ENCODE peak calls at places on chromosome 1, in eight cellular contexts. M is K562, F is left lung, W is ovary, D is neural progenitor cell, Z is brain microvascular endothelial cell, Q is fibroblast of lung, G is OCI-LY7. K is an unnamed sample.

GRCh38 chr1:214219916-214220315 is 61.0 kb upstream of the SMYD2 start:
- DNase-seq in M (no peak), F (no peak), W (no peak), D (no peak), Z (no peak), Q (no peak), G (no peak), K (no peak)

GRCh38 chr1:201489656-201490261 is 17.2 kb downstream of the CSRP1 start:
- DNase-seq in M (no peak), F (no peak), W (no peak), D (no peak), Z (no peak), Q (no peak), G (no peak), K (no peak)

GRCh38 chr1:64848136-64848535 is 103.3 kb downstream of the RAVER2 start:
- DNase-seq in M (no peak), F (no peak), W (no peak), D (no peak), Z (no peak), Q (no peak), G (no peak), K (no peak)

GRCh38 chr1:226627050-226627755 is 78.6 kb downstream of the STUM start:
- DNase-seq in M (no peak), F (peak; percentile 8), W (peak; percentile 3), D (no peak), Z (no peak), Q (no peak), G (no peak), K (no peak)

GRCh38 chr1:76048194-76048593 is 26.4 kb upstream of the ST6GALNAC3 start:
- DNase-seq in M (no peak), F (no peak), W (no peak), D (no peak), Z (no peak), Q (no peak), G (no peak), K (no peak)

GRCh38 chr1:64484651-64485050 is 14.7 kb downstream of the CACHD1 start:
- DNase-seq in M (no peak), F (no peak), W (no peak), D (no peak), Z (no peak), Q (peak; percentile 40), G (no peak), K (no peak)

GRCh38 chr1:244653439-244654283 is 735 bp downstream of the DESI2 start:
- DNase-seq in M (no peak), F (peak; percentile 86), W (no peak), D (peak; percentile 25), Z (no peak), Q (peak; percentile 21), G (peak; percentile 28), K (no peak)

GRCh38 chr1:175935166-175935565 is 191.8 kb upstream of the TNR start:
- DNase-seq in M (no peak), F (no peak), W (no peak), D (no peak), Z (no peak), Q (no peak), G (no peak), K (no peak)

GRCh38 chr1:94922756-94923465 is 4.0 kb downstream of the CNN3 start:
- DNase-seq in M (no peak), F (no peak), W (no peak), D (peak; percentile 40), Z (no peak), Q (peak; percentile 43), G (no peak), K (no peak)

GRCh38 chr1:110606784-110607662 is 865 bp upstream of the KCNA2 start:
- DNase-seq in M (no peak), F (no peak), W (no peak), D (peak; percentile 65), Z (no peak), Q (no peak), G (no peak), K (no peak)

GRCh38 chr1:201511925-201512539 is 5.1 kb upstream of the CSRP1 start:
- DNase-seq in M (no peak), F (peak; percentile 86), W (no peak), D (peak; percentile 54), Z (no peak), Q (no peak), G (peak; percentile 62), K (no peak)

GRCh38 chr1:182614796-182615451 is 10.7 kb upstream of the RGS16 start:
- DNase-seq in M (peak; percentile 27), F (peak; percentile 91), W (peak; percentile 84), D (peak; percentile 84), Z (peak; percentile 66), Q (peak; percentile 79), G (peak; percentile 43), K (peak; percentile 67)

GRCh38 chr1:180278791-180279432 is 48.8 kb downstream of the LHX4 start:
- DNase-seq in M (no peak), F (no peak), W (no peak), D (no peak), Z (no peak), Q (no peak), G (no peak), K (no peak)

DNA sequence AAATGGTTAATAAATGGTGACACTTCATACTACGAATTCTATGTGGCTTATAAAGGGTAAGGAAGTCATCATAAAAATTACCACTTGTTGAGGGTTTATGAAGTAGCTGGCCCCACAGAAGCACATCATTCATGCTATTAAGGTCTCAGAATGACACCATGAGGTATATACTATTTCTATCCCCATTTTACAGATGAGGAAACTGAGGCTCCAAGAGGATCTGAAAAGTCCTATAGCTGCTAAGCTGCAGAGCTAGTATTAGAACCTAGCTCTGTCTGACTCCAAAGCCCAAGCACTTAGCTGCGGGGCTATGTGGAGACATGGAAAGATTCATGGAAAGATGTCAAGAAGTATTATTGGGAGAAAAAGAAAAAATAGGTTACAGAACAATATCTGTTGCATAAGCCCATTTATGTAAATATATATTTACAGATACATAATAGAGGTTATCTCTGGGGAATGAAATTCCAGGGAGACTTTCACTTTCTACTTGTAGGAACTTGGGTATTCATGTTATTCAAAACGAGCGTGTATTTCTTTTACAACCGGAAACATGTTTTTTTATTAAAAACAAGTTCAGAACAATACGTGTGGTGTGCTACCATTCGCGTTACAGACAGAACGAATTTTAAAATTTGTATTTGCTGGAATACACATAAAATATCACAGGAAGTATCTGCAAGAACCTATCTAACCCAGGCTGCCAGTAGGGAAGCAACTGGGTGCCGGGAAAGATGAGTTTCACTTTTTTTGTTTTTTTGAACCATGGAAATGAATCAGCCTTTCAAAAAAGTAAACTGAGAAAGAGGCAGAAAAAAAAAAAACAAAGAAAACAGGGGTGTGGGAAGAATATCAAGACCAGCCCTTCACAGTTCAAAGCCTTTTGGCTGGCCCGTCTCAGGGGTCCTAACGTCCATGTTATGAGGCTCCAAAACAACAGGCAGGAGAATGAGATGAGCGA is 13.4 kb downstream of the SPOCD1 start:
- DNase-seq in M (no peak), F (no peak), W (no peak), D (no peak), Z (no peak), Q (peak; percentile 25), G (no peak), K (no peak)
- TF ChIP-seq CTCF in M (no peak), F (no peak), W (no peak), D (no peak), Z (no peak), Q (no peak), G (no peak), K (no peak)

DNA sequence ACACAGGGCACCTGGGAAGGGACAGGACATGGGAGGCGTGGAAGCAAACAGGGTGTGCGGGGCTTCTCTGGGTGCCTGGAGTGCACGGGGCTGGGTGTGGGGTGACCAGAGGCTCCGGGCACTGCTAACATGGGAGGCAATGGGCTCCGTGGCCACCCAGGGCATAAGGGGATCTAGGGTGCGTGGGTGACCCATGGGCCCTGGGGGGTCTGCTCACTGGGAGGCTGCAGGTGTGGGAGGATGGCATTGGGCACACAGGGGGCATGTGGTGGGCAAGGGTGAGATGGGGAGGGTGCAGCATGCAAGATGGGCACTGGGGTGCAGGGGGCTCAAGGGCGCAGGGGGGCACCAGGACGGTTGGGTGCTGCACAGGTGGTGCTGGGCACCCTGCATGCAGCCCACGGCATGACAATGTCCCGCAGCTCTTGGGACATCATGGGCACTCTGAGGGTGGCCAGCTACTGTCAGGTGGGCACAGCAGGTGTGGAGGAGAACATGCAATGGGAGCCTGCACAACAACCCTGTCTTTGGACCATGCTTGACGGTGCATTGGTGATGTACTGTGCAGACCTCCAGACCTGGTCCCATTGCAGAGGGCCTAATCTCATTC is 15.1 kb downstream of the TRIM11 start:
- DNase-seq in M (no peak), F (peak; percentile 63), W (no peak), D (no peak), Z (no peak), Q (no peak), G (no peak), K (no peak)
- TF ChIP-seq CTCF in M (no peak), F (no peak), W (no peak), D (no peak), Z (no peak), Q (no peak), G (no peak), K (no peak)

DNA sequence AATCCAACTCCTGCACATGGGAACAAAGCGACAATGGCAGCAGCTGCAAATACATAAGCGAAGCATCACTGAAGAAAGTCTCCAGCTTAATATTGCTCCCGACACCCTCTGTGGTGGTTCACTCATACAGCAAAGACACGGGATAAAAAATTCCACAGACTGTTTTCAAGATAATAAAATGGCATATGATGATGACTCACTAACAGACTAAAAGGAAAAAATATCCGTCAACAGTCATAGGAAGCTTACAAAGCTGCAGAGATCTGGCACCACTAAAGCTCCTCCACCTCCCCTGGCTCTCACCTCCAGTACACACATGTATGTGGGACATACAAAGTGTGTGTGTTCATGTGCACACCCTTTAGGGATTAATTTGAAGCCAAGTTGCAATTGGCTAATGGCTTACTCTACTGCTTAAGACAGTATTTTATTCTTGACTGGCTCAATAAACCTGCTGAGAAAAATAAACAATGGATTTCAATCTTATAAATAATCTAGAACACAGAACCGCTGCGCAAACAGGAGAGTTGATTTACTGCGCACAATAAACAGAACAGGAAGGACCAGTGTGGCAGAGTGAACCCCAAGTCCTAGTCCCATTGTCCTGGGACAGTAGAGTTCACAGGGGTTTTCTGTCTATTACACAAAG is 94.4 kb downstream of the SLC45A1 start:
- DNase-seq in M (no peak), F (no peak), W (no peak), D (no peak), Z (peak; percentile 86), Q (peak; percentile 83), G (no peak), K (no peak)
- TF ChIP-seq CTCF in M (no peak), F (no peak), W (no peak), D (no peak), Z (peak; percentile 22), Q (peak; percentile 12), G (no peak), K (no peak)

DNA sequence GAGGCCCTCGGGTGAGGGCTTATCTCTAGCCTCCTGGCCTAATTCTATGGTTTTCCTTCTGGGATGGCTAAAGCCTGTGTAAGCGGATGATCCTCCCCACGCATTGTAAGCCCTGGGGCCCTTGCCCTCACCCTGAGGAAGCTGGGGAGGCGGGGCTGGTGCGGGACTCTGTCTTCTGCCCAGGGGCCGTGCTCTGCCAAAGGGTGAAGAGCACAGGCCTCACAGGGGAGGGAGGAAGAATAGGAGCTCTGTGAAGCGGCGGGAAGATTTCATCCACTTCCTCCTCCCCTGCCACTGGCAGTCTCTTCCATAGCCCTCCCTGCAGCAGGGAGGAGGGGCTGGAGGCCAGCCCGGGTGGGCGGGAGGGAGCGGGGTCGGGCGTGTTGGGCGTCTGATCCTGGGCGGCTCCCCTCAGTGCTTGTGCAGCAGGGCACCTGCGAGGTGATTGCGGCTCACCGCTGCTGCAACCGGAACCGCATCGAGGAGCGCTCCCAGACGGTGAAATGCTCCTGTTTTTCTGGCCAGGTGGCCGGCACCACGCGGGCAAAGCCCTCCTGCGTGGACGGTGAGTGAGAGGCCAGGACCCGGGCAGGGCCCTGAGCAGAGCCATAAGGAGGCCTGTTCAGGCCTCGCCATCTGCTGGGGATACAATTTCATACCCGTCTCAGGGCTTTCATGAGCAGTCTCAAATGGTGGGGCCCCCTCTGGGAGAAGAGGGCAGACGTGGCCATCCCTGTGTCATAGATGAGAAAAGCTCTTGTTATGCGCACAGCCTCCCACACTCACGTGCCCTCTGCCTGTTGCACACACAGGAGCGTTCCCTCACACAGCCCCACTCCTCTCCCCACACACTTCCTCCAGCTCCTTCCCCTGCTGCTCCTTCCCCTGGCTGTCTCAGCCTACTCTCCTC is 7.7 kb upstream of the PPM1J start:
- DNase-seq in M (no peak), F (no peak), W (peak; percentile 48), D (peak; percentile 85), Z (peak; percentile 24), Q (peak; percentile 42), G (no peak), K (no peak)
- TF ChIP-seq CTCF in M (no peak), F (no peak), W (no peak), D (no peak), Z (peak; percentile 28), Q (no peak), G (no peak), K (no peak)

K was measured in AG09319.